ENCODE peak calls at places on chromosomes 4 and X, in ten cellular contexts. Q, Y, U, O, E, X, S, G, J and C are unnamed samples.

GRCh38 chrX:15946783-15947550 is 92.4 kb upstream of the AP1S2 start:
- DNase-seq in Q (peak), Y (no peak), U (no peak), O (no peak), E (peak), X (peak), S (no peak), G (peak), J (no peak), C (no peak)

GRCh38 chrX:74853255-74853654 is 72.0 kb downstream of the NEXMIF start:
- DNase-seq in Q (no peak), Y (no peak), U (no peak), O (no peak), E (no peak), X (no peak), S (no peak), G (no peak), J (no peak), C (no peak)

GRCh38 chrX:41051303-41051702 is 33.9 kb upstream of the USP9X start:
- DNase-seq in Q (no peak), Y (no peak), U (no peak), O (no peak), E (no peak), X (no peak), S (no peak), G (no peak), J (no peak), C (no peak)

GRCh38 chr4:186008057-186008456 is 60.9 kb upstream of the TLR3 start:
- DNase-seq in Q (no peak), Y (no peak), U (no peak), O (no peak), E (peak), X (no peak), S (no peak), G (no peak), J (no peak), C (no peak)

GRCh38 chr4:82900016-82900334 is 560 bp upstream of the THAP9 start:
- DNase-seq in Q (no peak), Y (no peak), U (no peak), O (no peak), E (no peak), X (no peak), S (no peak), G (peak), J (no peak), C (no peak)

GRCh38 chrX:103344606-103345005 is 11.7 kb upstream of the TCEAL9 start:
- DNase-seq in Q (no peak), Y (no peak), U (no peak), O (no peak), E (no peak), X (no peak), S (no peak), G (no peak), J (no peak), C (no peak)

GRCh38 chr4:141455651-141456050 is 180.7 kb upstream of the IL15 start:
- DNase-seq in Q (peak), Y (no peak), U (no peak), O (no peak), E (no peak), X (peak), S (no peak), G (no peak), J (no peak), C (no peak)

GRCh38 chrX:115606861-115607260 is 45.9 kb downstream of the PLS3 start:
- DNase-seq in Q (no peak), Y (no peak), U (no peak), O (no peak), E (no peak), X (no peak), S (no peak), G (no peak), J (no peak), C (no peak)

GRCh38 chr4:164169591-164169990 is 584.3 kb upstream of the SMIM31 start:
- DNase-seq in Q (peak), Y (no peak), U (no peak), O (no peak), E (peak), X (no peak), S (no peak), G (no peak), J (no peak), C (no peak)

GRCh38 chr4:128782076-128782715 is 27.3 kb upstream of the JADE1 start:
- DNase-seq in Q (no peak), Y (peak), U (no peak), O (peak), E (no peak), X (peak), S (no peak), G (peak), J (no peak), C (no peak)

GRCh38 chr4:187139116-187139515 is 415.5 kb upstream of the FAT1 start:
- DNase-seq in Q (no peak), Y (no peak), U (no peak), O (no peak), E (no peak), X (no peak), S (no peak), G (no peak), J (no peak), C (no peak)

GRCh38 chr4:95268819-95269565 is 279.8 kb downstream of the UNC5C start:
- DNase-seq in Q (no peak), Y (no peak), U (no peak), O (no peak), E (no peak), X (no peak), S (peak), G (no peak), J (no peak), C (no peak)

GRCh38 chr4:8188743-8189550 is 10.1 kb upstream of the SH3TC1 start:
- DNase-seq in Q (peak), Y (no peak), U (peak), O (no peak), E (no peak), X (no peak), S (peak), G (no peak), J (no peak), C (no peak)

GRCh38 chrX:102627640-102628039 is 23.6 kb upstream of the GPRASP1 start:
- DNase-seq in Q (no peak), Y (no peak), U (no peak), O (no peak), E (no peak), X (no peak), S (no peak), G (no peak), J (no peak), C (no peak)

GRCh38 chrX:72029473-72030411 is 102.0 kb downstream of the RTL5 start:
- DNase-seq in Q (peak), Y (no peak), U (no peak), O (peak), E (peak), X (peak), S (no peak), G (no peak), J (no peak), C (peak)

GRCh38 chr4:72031868-72032619 is at the start of gene NPFFR2:
- DNase-seq in Q (peak), Y (no peak), U (peak), O (peak), E (peak), X (peak), S (peak), G (no peak), J (no peak), C (peak)

GRCh38 chr4:38591617-38592337 is 72.2 kb upstream of the KLF3 start:
- DNase-seq in Q (no peak), Y (no peak), U (no peak), O (no peak), E (no peak), X (no peak), S (no peak), G (no peak), J (no peak), C (no peak)

GRCh38 chr4:150960079-150960478 is 55.0 kb downstream of the LRBA start:
- DNase-seq in Q (no peak), Y (no peak), U (no peak), O (peak), E (peak), X (peak), S (no peak), G (peak), J (no peak), C (no peak)

GRCh38 chrX:11416600-11416999 is 123.4 kb downstream of the AMELX start:
- DNase-seq in Q (no peak), Y (no peak), U (no peak), O (no peak), E (no peak), X (no peak), S (no peak), G (no peak), J (no peak), C (no peak)

GRCh38 chrX:77565278-77565677 is 118.1 kb downstream of the FGF16 start:
- DNase-seq in Q (no peak), Y (no peak), U (no peak), O (no peak), E (no peak), X (no peak), S (no peak), G (no peak), J (no peak), C (no peak)

GRCh38 chrX:124736553-124737240 is 390.3 kb downstream of the SH2D1A start:
- DNase-seq in Q (no peak), Y (no peak), U (no peak), O (no peak), E (no peak), X (no peak), S (peak), G (no peak), J (no peak), C (no peak)

GRCh38 chrX:71941771-71942170 is 31.1 kb downstream of the NHSL2 start:
- DNase-seq in Q (peak), Y (no peak), U (no peak), O (no peak), E (peak), X (peak), S (no peak), G (no peak), J (no peak), C (peak)

GRCh38 chrX:8044861-8045434 is 117.7 kb upstream of the PNPLA4 start:
- DNase-seq in Q (no peak), Y (no peak), U (no peak), O (no peak), E (no peak), X (no peak), S (no peak), G (no peak), J (no peak), C (no peak)

GRCh38 chr4:86935833-86936721 is 1.3 kb downstream of the AFF1 start:
- DNase-seq in Q (peak), Y (peak), U (peak), O (peak), E (peak), X (peak), S (peak), G (peak), J (no peak), C (peak)

GRCh38 chr4:56414135-56414675 is 21.2 kb downstream of the PPAT start:
- DNase-seq in Q (no peak), Y (no peak), U (no peak), O (no peak), E (no peak), X (peak), S (no peak), G (no peak), J (no peak), C (no peak)

GRCh38 chr4:8394125-8394524 is 46.4 kb downstream of the ACOX3 start:
- DNase-seq in Q (no peak), Y (no peak), U (no peak), O (no peak), E (no peak), X (no peak), S (peak), G (no peak), J (peak), C (peak)

GRCh38 chr4:1192493-1193205 is 20.3 kb upstream of the SPON2 start:
- DNase-seq in Q (no peak), Y (no peak), U (peak), O (no peak), E (no peak), X (no peak), S (peak), G (no peak), J (no peak), C (peak)

GRCh38 chr4:80611366-80611765 is 275.8 kb downstream of the CFAP299 start:
- DNase-seq in Q (no peak), Y (no peak), U (no peak), O (no peak), E (no peak), X (no peak), S (no peak), G (no peak), J (no peak), C (no peak)